ENCODE peak calls at places on chromosome 1, in ten cellular contexts. One of them, this sample, is unnamed.

GRCh38 chr1:222307621-222308020 is 240.3 kb downstream of the HHIPL2 start:
- DNase-seq in RWPE1: no peak
- DNase-seq in nephron progenitor cell: no peak
- DNase-seq in CD4-positive, alpha-beta T cell: no peak
- DNase-seq in Caco-2: no peak
- DNase-seq in A549: no peak
- DNase-seq in endothelial cell: no peak
- DNase-seq in pancreas: no peak
- DNase-seq in mesothelial cell of epicardium: no peak
- DNase-seq in right lobe of liver: no peak
- DNase-seq in this sample: no peak

GRCh38 chr1:211828584-211829342 is 1.8 kb downstream of the LPGAT1 start:
- DNase-seq in RWPE1: no peak
- DNase-seq in nephron progenitor cell: no peak
- DNase-seq in CD4-positive, alpha-beta T cell: no peak
- DNase-seq in Caco-2: no peak
- DNase-seq in A549: no peak
- DNase-seq in endothelial cell: no peak
- DNase-seq in pancreas: no peak
- DNase-seq in mesothelial cell of epicardium: no peak
- DNase-seq in right lobe of liver: no peak
- DNase-seq in this sample: no peak

GRCh38 chr1:3992746-3993145 is 92.7 kb upstream of the C1orf174 start:
- DNase-seq in RWPE1: no peak
- DNase-seq in nephron progenitor cell: no peak
- DNase-seq in CD4-positive, alpha-beta T cell: no peak
- DNase-seq in Caco-2: no peak
- DNase-seq in A549: no peak
- DNase-seq in endothelial cell: no peak
- DNase-seq in pancreas: no peak
- DNase-seq in mesothelial cell of epicardium: no peak
- DNase-seq in right lobe of liver: no peak
- DNase-seq in this sample: no peak

GRCh38 chr1:21649315-21649714 is 19.8 kb downstream of the RAP1GAP start:
- DNase-seq in RWPE1: no peak
- DNase-seq in nephron progenitor cell: no peak
- DNase-seq in CD4-positive, alpha-beta T cell: no peak
- DNase-seq in Caco-2: no peak
- DNase-seq in A549: no peak
- DNase-seq in endothelial cell: no peak
- DNase-seq in pancreas: no peak
- DNase-seq in mesothelial cell of epicardium: no peak
- DNase-seq in right lobe of liver: no peak
- DNase-seq in this sample: no peak

GRCh38 chr1:187266051-187266450 is 437.3 kb downstream of the PLA2G4A start:
- DNase-seq in RWPE1: no peak
- DNase-seq in nephron progenitor cell: no peak
- DNase-seq in CD4-positive, alpha-beta T cell: no peak
- DNase-seq in Caco-2: no peak
- DNase-seq in A549: no peak
- DNase-seq in endothelial cell: no peak
- DNase-seq in pancreas: no peak
- DNase-seq in mesothelial cell of epicardium: no peak
- DNase-seq in right lobe of liver: no peak
- DNase-seq in this sample: no peak

GRCh38 chr1:23167353-23168078 is 1.1 kb downstream of the LUZP1 start:
- DNase-seq in RWPE1: peak
- DNase-seq in nephron progenitor cell: peak
- DNase-seq in CD4-positive, alpha-beta T cell: peak
- DNase-seq in Caco-2: peak
- DNase-seq in A549: no peak
- DNase-seq in endothelial cell: peak
- DNase-seq in pancreas: peak
- DNase-seq in mesothelial cell of epicardium: peak
- DNase-seq in right lobe of liver: peak
- DNase-seq in this sample: peak

GRCh38 chr1:171311771-171312558 is 2.0 kb upstream of the FMO4 start:
- DNase-seq in RWPE1: no peak
- DNase-seq in nephron progenitor cell: no peak
- DNase-seq in CD4-positive, alpha-beta T cell: no peak
- DNase-seq in Caco-2: no peak
- DNase-seq in A549: no peak
- DNase-seq in endothelial cell: no peak
- DNase-seq in pancreas: no peak
- DNase-seq in mesothelial cell of epicardium: no peak
- DNase-seq in right lobe of liver: no peak
- DNase-seq in this sample: no peak

GRCh38 chr1:87805661-87806376 is 477.1 kb downstream of the LMO4 start:
- DNase-seq in RWPE1: peak
- DNase-seq in nephron progenitor cell: no peak
- DNase-seq in CD4-positive, alpha-beta T cell: no peak
- DNase-seq in Caco-2: peak
- DNase-seq in A549: peak
- DNase-seq in endothelial cell: no peak
- DNase-seq in pancreas: no peak
- DNase-seq in mesothelial cell of epicardium: peak
- DNase-seq in right lobe of liver: no peak
- DNase-seq in this sample: no peak

GRCh38 chr1:185627136-185627535 is 107.1 kb upstream of the HMCN1 start:
- DNase-seq in RWPE1: no peak
- DNase-seq in nephron progenitor cell: no peak
- DNase-seq in CD4-positive, alpha-beta T cell: no peak
- DNase-seq in Caco-2: no peak
- DNase-seq in A549: no peak
- DNase-seq in endothelial cell: no peak
- DNase-seq in pancreas: no peak
- DNase-seq in mesothelial cell of epicardium: no peak
- DNase-seq in right lobe of liver: no peak
- DNase-seq in this sample: no peak

GRCh38 chr1:104648269-104648691 is 898.6 kb downstream of the AMY1C start:
- DNase-seq in RWPE1: peak
- DNase-seq in nephron progenitor cell: no peak
- DNase-seq in CD4-positive, alpha-beta T cell: no peak
- DNase-seq in Caco-2: peak
- DNase-seq in A549: peak
- DNase-seq in endothelial cell: peak
- DNase-seq in pancreas: no peak
- DNase-seq in mesothelial cell of epicardium: no peak
- DNase-seq in right lobe of liver: no peak
- DNase-seq in this sample: peak

GRCh38 chr1:39876136-39876535 is 7.2 kb downstream of the TRIT1 start:
- DNase-seq in RWPE1: no peak
- DNase-seq in nephron progenitor cell: no peak
- DNase-seq in CD4-positive, alpha-beta T cell: no peak
- DNase-seq in Caco-2: no peak
- DNase-seq in A549: no peak
- DNase-seq in endothelial cell: no peak
- DNase-seq in pancreas: no peak
- DNase-seq in mesothelial cell of epicardium: no peak
- DNase-seq in right lobe of liver: no peak
- DNase-seq in this sample: no peak

GRCh38 chr1:85581138-85581801 is 709 bp downstream of the CCN1 start:
- DNase-seq in RWPE1: peak
- DNase-seq in nephron progenitor cell: peak
- DNase-seq in CD4-positive, alpha-beta T cell: no peak
- DNase-seq in Caco-2: peak
- DNase-seq in A549: peak
- DNase-seq in endothelial cell: peak
- DNase-seq in pancreas: peak
- DNase-seq in mesothelial cell of epicardium: peak
- DNase-seq in right lobe of liver: peak
- DNase-seq in this sample: peak

GRCh38 chr1:205045146-205045545 is 2.1 kb downstream of the CNTN2 start:
- DNase-seq in RWPE1: no peak
- DNase-seq in nephron progenitor cell: no peak
- DNase-seq in CD4-positive, alpha-beta T cell: no peak
- DNase-seq in Caco-2: no peak
- DNase-seq in A549: no peak
- DNase-seq in endothelial cell: no peak
- DNase-seq in pancreas: no peak
- DNase-seq in mesothelial cell of epicardium: no peak
- DNase-seq in right lobe of liver: no peak
- DNase-seq in this sample: no peak

GRCh38 chr1:205042911-205043806 is at the start of gene CNTN2:
- DNase-seq in RWPE1: no peak
- DNase-seq in nephron progenitor cell: peak
- DNase-seq in CD4-positive, alpha-beta T cell: no peak
- DNase-seq in Caco-2: no peak
- DNase-seq in A549: no peak
- DNase-seq in endothelial cell: peak
- DNase-seq in pancreas: no peak
- DNase-seq in mesothelial cell of epicardium: no peak
- DNase-seq in right lobe of liver: no peak
- DNase-seq in this sample: no peak

GRCh38 chr1:205046870-205047269 is 3.9 kb downstream of the CNTN2 start:
- DNase-seq in RWPE1: no peak
- DNase-seq in nephron progenitor cell: no peak
- DNase-seq in CD4-positive, alpha-beta T cell: no peak
- DNase-seq in Caco-2: no peak
- DNase-seq in A549: no peak
- DNase-seq in endothelial cell: no peak
- DNase-seq in pancreas: no peak
- DNase-seq in mesothelial cell of epicardium: no peak
- DNase-seq in right lobe of liver: no peak
- DNase-seq in this sample: peak

GRCh38 chr1:205043866-205044265 is 854 bp downstream of the CNTN2 start:
- DNase-seq in RWPE1: no peak
- DNase-seq in nephron progenitor cell: no peak
- DNase-seq in CD4-positive, alpha-beta T cell: no peak
- DNase-seq in Caco-2: no peak
- DNase-seq in A549: no peak
- DNase-seq in endothelial cell: no peak
- DNase-seq in pancreas: no peak
- DNase-seq in mesothelial cell of epicardium: no peak
- DNase-seq in right lobe of liver: no peak
- DNase-seq in this sample: no peak

GRCh38 chr1:205044745-205045144 is 1.7 kb downstream of the CNTN2 start:
- DNase-seq in RWPE1: no peak
- DNase-seq in nephron progenitor cell: no peak
- DNase-seq in CD4-positive, alpha-beta T cell: no peak
- DNase-seq in Caco-2: no peak
- DNase-seq in A549: no peak
- DNase-seq in endothelial cell: no peak
- DNase-seq in pancreas: no peak
- DNase-seq in mesothelial cell of epicardium: no peak
- DNase-seq in right lobe of liver: no peak
- DNase-seq in this sample: no peak
- TF ChIP-seq CTCF in RWPE1: no peak
- TF ChIP-seq CTCF in nephron progenitor cell: no peak
- TF ChIP-seq CTCF in CD4-positive, alpha-beta T cell: no peak
- TF ChIP-seq CTCF in Caco-2: no peak
- TF ChIP-seq CTCF in A549: no peak
- TF ChIP-seq CTCF in endothelial cell: no peak
- TF ChIP-seq CTCF in pancreas: no peak
- TF ChIP-seq CTCF in mesothelial cell of epicardium: no peak
- TF ChIP-seq CTCF in right lobe of liver: no peak
- TF ChIP-seq CTCF in this sample: no peak

DNA sequence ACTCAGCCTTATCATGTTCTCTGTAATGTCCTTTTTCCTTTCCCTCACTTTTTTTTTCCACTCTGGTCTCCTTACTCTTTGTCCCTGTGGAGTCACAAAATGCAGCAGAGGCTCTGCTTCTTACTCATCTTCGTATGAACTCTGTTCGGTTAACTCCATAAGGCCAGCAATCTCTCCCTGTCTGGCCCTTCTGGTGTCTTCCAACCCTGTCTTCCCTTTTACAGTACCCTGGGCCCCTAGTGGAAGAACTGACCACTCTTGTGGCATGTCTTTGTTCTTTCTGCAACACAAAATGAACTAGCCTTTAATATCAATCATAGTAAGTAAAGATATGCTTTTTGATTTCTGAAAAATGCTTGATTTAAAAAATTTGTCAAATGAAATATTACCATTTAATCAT is 7.1 kb downstream of the CD101 start:
- DNase-seq in RWPE1: no peak
- DNase-seq in nephron progenitor cell: no peak
- DNase-seq in CD4-positive, alpha-beta T cell: no peak
- DNase-seq in Caco-2: no peak
- DNase-seq in A549: no peak
- DNase-seq in endothelial cell: no peak
- DNase-seq in pancreas: no peak
- DNase-seq in mesothelial cell of epicardium: no peak
- DNase-seq in right lobe of liver: no peak
- DNase-seq in this sample: no peak
- TF ChIP-seq CTCF in RWPE1: no peak
- TF ChIP-seq CTCF in nephron progenitor cell: no peak
- TF ChIP-seq CTCF in CD4-positive, alpha-beta T cell: no peak
- TF ChIP-seq CTCF in Caco-2: no peak
- TF ChIP-seq CTCF in A549: no peak
- TF ChIP-seq CTCF in endothelial cell: no peak
- TF ChIP-seq CTCF in pancreas: no peak
- TF ChIP-seq CTCF in mesothelial cell of epicardium: no peak
- TF ChIP-seq CTCF in right lobe of liver: no peak
- TF ChIP-seq CTCF in this sample: no peak

DNA sequence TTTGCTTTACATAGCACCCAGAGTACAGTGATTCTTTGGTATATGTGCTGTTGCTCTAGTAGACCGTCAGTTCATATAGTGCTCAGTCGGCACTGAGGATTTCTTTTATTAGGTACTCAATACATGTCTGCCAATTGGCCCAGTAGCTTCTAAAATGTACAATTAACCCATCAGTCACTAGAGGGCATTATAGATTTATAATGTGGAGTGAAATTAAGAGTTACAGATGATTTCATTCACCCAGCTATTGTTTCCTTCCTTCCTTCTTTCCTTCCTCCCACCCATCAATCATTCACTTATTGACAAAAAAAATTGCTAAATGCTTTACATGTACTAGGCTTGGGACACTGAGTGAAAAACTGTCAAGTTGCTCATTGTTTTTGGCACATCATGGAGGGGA is 263.6 kb upstream of the USP24 start:
- DNase-seq in RWPE1: peak
- DNase-seq in nephron progenitor cell: no peak
- DNase-seq in CD4-positive, alpha-beta T cell: no peak
- DNase-seq in Caco-2: no peak
- DNase-seq in A549: no peak
- DNase-seq in endothelial cell: no peak
- DNase-seq in pancreas: no peak
- DNase-seq in mesothelial cell of epicardium: no peak
- DNase-seq in right lobe of liver: no peak
- DNase-seq in this sample: no peak
- TF ChIP-seq CTCF in RWPE1: no peak
- TF ChIP-seq CTCF in nephron progenitor cell: no peak
- TF ChIP-seq CTCF in CD4-positive, alpha-beta T cell: no peak
- TF ChIP-seq CTCF in Caco-2: no peak
- TF ChIP-seq CTCF in A549: peak
- TF ChIP-seq CTCF in endothelial cell: no peak
- TF ChIP-seq CTCF in pancreas: no peak
- TF ChIP-seq CTCF in mesothelial cell of epicardium: no peak
- TF ChIP-seq CTCF in right lobe of liver: peak
- TF ChIP-seq CTCF in this sample: peak

DNA sequence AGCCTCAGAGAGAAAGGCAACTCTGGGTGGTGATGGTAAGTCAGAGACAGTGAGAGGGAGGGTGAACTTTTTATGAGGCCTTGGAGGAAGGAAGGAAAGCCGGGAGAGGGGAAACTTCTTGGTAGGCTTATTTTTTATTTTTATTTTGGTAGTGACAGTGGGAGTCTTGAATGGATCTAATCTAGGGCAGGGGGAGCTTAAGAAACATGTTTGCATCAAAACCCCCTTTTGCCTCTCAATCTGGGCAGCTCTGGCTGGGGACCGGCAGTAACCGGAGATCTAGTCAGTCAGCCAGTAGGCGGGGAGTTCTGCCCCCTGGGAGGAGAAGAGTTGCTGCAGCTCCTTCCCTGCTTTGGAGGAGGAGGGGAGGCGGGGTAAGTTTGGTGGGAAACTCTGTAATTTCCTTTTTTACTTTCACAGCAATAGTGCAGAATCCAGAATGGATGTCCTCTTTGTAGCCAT is at the start of gene C1orf54:
- DNase-seq in RWPE1: no peak
- DNase-seq in nephron progenitor cell: peak
- DNase-seq in CD4-positive, alpha-beta T cell: no peak
- DNase-seq in Caco-2: no peak
- DNase-seq in A549: no peak
- DNase-seq in endothelial cell: peak
- DNase-seq in pancreas: peak
- DNase-seq in mesothelial cell of epicardium: peak
- DNase-seq in right lobe of liver: no peak
- DNase-seq in this sample: no peak
- TF ChIP-seq CTCF in RWPE1: no peak
- TF ChIP-seq CTCF in nephron progenitor cell: no peak
- TF ChIP-seq CTCF in CD4-positive, alpha-beta T cell: no peak
- TF ChIP-seq CTCF in Caco-2: no peak
- TF ChIP-seq CTCF in A549: no peak
- TF ChIP-seq CTCF in endothelial cell: no peak
- TF ChIP-seq CTCF in pancreas: no peak
- TF ChIP-seq CTCF in mesothelial cell of epicardium: no peak
- TF ChIP-seq CTCF in right lobe of liver: no peak
- TF ChIP-seq CTCF in this sample: no peak

This sample was measured in neural crest cell.